ENCODE peak calls at places on chromosomes 1 and 21, in five cellular contexts. S, J, E, L and Z are unnamed samples.

GRCh38 chr1:61055110-61055614 is 27.2 kb upstream of the NFIA start:
- DNase-seq in S (no peak), J (no peak), E (peak; percentile 47), L (no peak), Z (no peak)

GRCh38 chr1:53557830-53558784 is 98.9 kb downstream of the DMRTB1 start:
- DNase-seq in S (no peak), J (no peak), E (no peak), L (no peak), Z (peak; percentile 31)

GRCh38 chr1:155463865-155464264 is 98.7 kb downstream of the ASH1L start:
- DNase-seq in S (no peak), J (no peak), E (no peak), L (no peak), Z (no peak)

GRCh38 chr1:160578175-160578693 is 1.1 kb downstream of the CD84 start:
- DNase-seq in S (no peak), J (no peak), E (no peak), L (no peak), Z (no peak)

GRCh38 chr1:20207546-20207945 is 21.2 kb upstream of the PLA2G2C start:
- DNase-seq in S (no peak), J (no peak), E (no peak), L (no peak), Z (no peak)

GRCh38 chr1:4931486-4931885 is 277.1 kb downstream of the AJAP1 start:
- DNase-seq in S (no peak), J (no peak), E (no peak), L (no peak), Z (no peak)

GRCh38 chr1:233081686-233082085 is 131.3 kb downstream of the NTPCR start:
- DNase-seq in S (no peak), J (no peak), E (no peak), L (no peak), Z (no peak)

GRCh38 chr1:40736085-40736531 is 44.6 kb downstream of the NFYC start:
- DNase-seq in S (no peak), J (no peak), E (no peak), L (no peak), Z (no peak)

GRCh38 chr21:36847189-36847588 is 119.3 kb downstream of the HLCS start:
- DNase-seq in S (no peak), J (no peak), E (no peak), L (no peak), Z (no peak)

GRCh38 chr1:50373532-50373931 is 49.7 kb downstream of the DMRTA2 start:
- DNase-seq in S (no peak), J (no peak), E (no peak), L (no peak), Z (no peak)

GRCh38 chr1:221761354-221762002 is 19.6 kb upstream of the DUSP10 start:
- DNase-seq in S (no peak), J (no peak), E (no peak), L (no peak), Z (no peak)

GRCh38 chr1:244665771-244666217 is 12.9 kb downstream of the DESI2 start:
- DNase-seq in S (no peak), J (no peak), E (no peak), L (no peak), Z (no peak)

GRCh38 chr1:186165303-186165702 is 209.8 kb downstream of the TPR start:
- DNase-seq in S (no peak), J (no peak), E (no peak), L (no peak), Z (no peak)

GRCh38 chr1:37620707-37621106 is 14.0 kb downstream of the RSPO1 start:
- DNase-seq in S (no peak), J (no peak), E (no peak), L (no peak), Z (no peak)

GRCh38 chr1:65896721-65897120 is 104.0 kb downstream of the PDE4B start:
- DNase-seq in S (no peak), J (no peak), E (no peak), L (no peak), Z (no peak)

GRCh38 chr1:48048980-48049379 is 51.8 kb upstream of the TRABD2B start:
- DNase-seq in S (no peak), J (peak; percentile 45), E (no peak), L (no peak), Z (no peak)

GRCh38 chr1:77680173-77680572 is 2.3 kb downstream of the ZZZ3 start:
- DNase-seq in S (no peak), J (no peak), E (no peak), L (no peak), Z (no peak)

GRCh38 chr1:19003371-19004290 is 47.2 kb upstream of the IFFO2 start:
- DNase-seq in S (no peak), J (no peak), E (no peak), L (no peak), Z (no peak)

GRCh38 chr1:68197891-68198290 is 34.4 kb downstream of the WLS start:
- DNase-seq in S (no peak), J (no peak), E (no peak), L (peak; percentile 38), Z (no peak)

GRCh38 chr21:38794978-38795377 is 10.8 kb upstream of the ETS2 start:
- DNase-seq in S (peak; percentile 82), J (no peak), E (no peak), L (no peak), Z (no peak)

GRCh38 chr1:23555949-23556640 is 3.2 kb downstream of the ID3 start:
- DNase-seq in S (no peak), J (no peak), E (no peak), L (peak; percentile 67), Z (no peak)

DNA sequence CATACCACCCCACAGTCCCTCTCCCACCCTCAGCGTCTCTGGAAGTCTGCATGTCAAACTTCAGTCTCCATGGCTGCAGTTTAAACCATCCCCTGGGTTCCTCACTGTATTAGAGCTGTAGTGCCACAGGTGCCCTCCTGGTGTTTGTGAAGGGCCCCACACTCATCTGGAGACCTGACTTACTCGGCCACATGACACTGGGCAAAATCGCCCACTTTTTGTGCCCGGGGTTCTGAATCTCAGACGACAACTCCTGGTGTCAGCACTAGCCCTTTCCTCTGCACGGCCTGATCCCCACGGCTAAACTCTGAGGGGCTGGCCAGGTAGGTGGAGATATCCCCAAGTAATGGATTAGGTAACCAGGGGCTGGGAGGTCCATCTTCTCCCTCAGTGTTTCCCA is 6.5 kb downstream of the INKA2 start:
- DNase-seq in S (no peak), J (no peak), E (no peak), L (no peak), Z (no peak)
- H3K4me1 ChIP-seq in S (no peaks in the 10 kb centered on the region), J (peaks cover 95% of the 10 kb centered on the region), E (peaks cover 85% of the 10 kb centered on the region), L (peaks cover 4% of the 10 kb centered on the region), Z (no peaks in the 10 kb centered on the region)

DNA sequence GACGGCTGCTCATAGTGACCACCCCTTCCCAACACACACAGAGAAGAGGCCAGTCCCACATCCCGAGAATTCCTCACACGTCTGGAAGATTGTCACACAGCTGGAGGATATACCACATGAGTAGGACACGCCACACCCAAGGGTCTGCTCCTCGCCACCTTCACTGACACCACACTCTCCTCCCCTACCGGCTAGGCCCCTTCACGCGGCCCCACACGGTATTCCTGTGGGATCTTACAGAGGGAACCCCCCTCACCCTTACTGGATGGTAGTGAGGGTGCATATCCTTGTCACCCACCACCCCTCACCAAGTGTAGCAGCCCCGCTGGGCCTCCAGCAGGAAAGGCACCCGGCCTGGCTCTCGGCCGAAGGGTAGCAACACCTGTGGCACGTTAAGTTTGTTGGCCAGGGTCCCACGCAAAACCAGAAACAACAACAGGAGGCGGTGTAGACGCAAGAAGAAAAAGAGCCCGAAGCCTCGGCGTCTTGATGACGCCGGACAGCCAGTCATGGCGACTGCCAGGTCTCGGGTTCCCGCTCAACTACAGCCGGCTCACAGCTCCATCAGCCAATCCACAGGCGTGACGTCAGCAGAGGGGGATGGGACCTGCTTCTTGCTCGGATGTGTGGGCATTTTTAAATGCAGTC is at the start of gene NUP210L:
- DNase-seq in S (no peak), J (peak; percentile 68), E (no peak), L (no peak), Z (no peak)
- TF ChIP-seq POLR2A in S (no peak), J (no peak), E (no peak), L (no peak), Z (no peak)

GRCh38 chr1:99266731-99267130 is 2.4 kb downstream of the PLPPR4 start:
- DNase-seq in S (no peak), J (no peak), E (no peak), L (no peak), Z (no peak)

GRCh38 chr1:99264201-99265021 is at the start of gene PLPPR4:
- DNase-seq in S (peak; percentile 58), J (peak; percentile 49), E (peak; percentile 27), L (peak; percentile 12), Z (peak; percentile 50)

GRCh38 chr1:99269321-99269720 is 5.0 kb downstream of the PLPPR4 start:
- DNase-seq in S (no peak), J (no peak), E (no peak), L (no peak), Z (no peak)

GRCh38 chr1:99268021-99268420 is 3.7 kb downstream of the PLPPR4 start:
- DNase-seq in S (no peak), J (no peak), E (no peak), L (no peak), Z (no peak)

GRCh38 chr1:99265124-99265523 is 832 bp downstream of the PLPPR4 start:
- DNase-seq in S (no peak), J (no peak), E (no peak), L (no peak), Z (no peak)
- H3K4me3 ChIP-seq in S (no peak overlapping the region), J (no peak overlapping the region), E (no peak overlapping the region), L (no peak overlapping the region), Z (no peak overlapping the region)

GRCh38 chr1:213613549-213613948 is 374.2 kb upstream of the PROX1 start:
- DNase-seq in S (no peak), J (no peak), E (no peak), L (no peak), Z (no peak)
- H3K4me1 ChIP-seq in S (no peaks in the 10 kb centered on the region), J (no peaks in the 10 kb centered on the region), E (no peaks in the 10 kb centered on the region), L (no peaks in the 10 kb centered on the region), Z (no peaks in the 10 kb centered on the region)

GRCh38 chr1:175708787-175709186 is 34.6 kb downstream of the TNR start:
- DNase-seq in S (no peak), J (no peak), E (no peak), L (no peak), Z (peak; percentile 62)
- TF ChIP-seq POLR2A in S (no peak), J (no peak), E (no peak), L (no peak), Z (no peak)

GRCh38 chr1:2393471-2393877 is 1.8 kb downstream of the RER1 start:
- DNase-seq in S (no peak), J (no peak), E (no peak), L (no peak), Z (peak; percentile 63)

GRCh38 chr1:2391385-2392070 is at the start of the genes MORN1 and RER1:
- DNase-seq in S (peak; percentile 100), J (peak; percentile 99), E (peak; percentile 100), L (peak; percentile 96), Z (peak; percentile 99)

GRCh38 chr1:2392071-2392442 is 416 bp downstream of the RER1 start:
- DNase-seq in S (no peak), J (no peak), E (no peak), L (no peak), Z (no peak)

GRCh38 chr1:2394220-2394619 is 2.6 kb downstream of the RER1 start:
- DNase-seq in S (no peak), J (no peak), E (no peak), L (no peak), Z (no peak)

GRCh38 chr1:2392686-2393085 is 1.0 kb downstream of the RER1 start:
- DNase-seq in S (no peak), J (no peak), E (no peak), L (no peak), Z (no peak)
- H3K4me3 ChIP-seq in S (peak overlapping the region; percentile 86), J (peak overlapping the region; percentile 81), E (peak overlapping the region; percentile 94), L (peak overlapping the region; percentile 99), Z (peak overlapping the region; percentile 98)